ENCODE peak calls at places on chromosomes 6 and 20, in four cellular contexts. C, X, D and R are unnamed samples.

GRCh38 chr6:150565945-150566344 is 33.7 kb upstream of the PLEKHG1 start:
- DNase-seq in C (no peak), D (no peak), X (no peak), R (no peak)

GRCh38 chr6:17280552-17281090 is 540 bp upstream of the RBM24 start:
- DNase-seq in D (peak), X (peak), C (peak), R (no peak)

GRCh38 chr20:48706710-48707339 is 121.0 kb downstream of the PREX1 start:
- DNase-seq in D (no peak), X (peak), C (no peak), R (no peak)

GRCh38 chr6:235763-236360 is 56.4 kb upstream of the DUSP22 start:
- DNase-seq in C (peak), X (no peak), D (no peak), R (peak)

GRCh38 chr6:12203001-12203400 is 87.2 kb upstream of the EDN1 start:
- DNase-seq in C (peak), X (no peak), D (peak), R (peak)

GRCh38 chr6:16319813-16320532 is 81.6 kb downstream of the GMPR start:
- DNase-seq in C (peak), X (peak), D (peak), R (peak)

GRCh38 chr6:2891768-2892170 is 11.3 kb downstream of the SERPINB9 start:
- DNase-seq in D (no peak), X (no peak), C (no peak), R (no peak)

GRCh38 chr6:150937126-150937906 is 71.8 kb downstream of the MTHFD1L start:
- DNase-seq in C (no peak), D (no peak), X (peak), R (no peak)

GRCh38 chr6:154509421-154510143 is 903 bp downstream of the CNKSR3 start:
- DNase-seq in C (peak), D (peak), X (peak), R (peak)

GRCh38 chr6:16241321-16241689 is 2.9 kb downstream of the GMPR start:
- DNase-seq in C (no peak), X (no peak), D (no peak), R (no peak)

GRCh38 chr6:157941101-157941863 is 40.4 kb upstream of the SYNJ2 start:
- DNase-seq in C (no peak), X (no peak), D (no peak), R (no peak)

GRCh38 chr6:166411271-166411670 is 28.5 kb upstream of the MPC1 start:
- DNase-seq in X (peak), D (no peak), C (no peak), R (no peak)

GRCh38 chr6:72621243-72622093 is at the start of gene KCNQ5:
- DNase-seq in C (peak), X (no peak), D (peak), R (peak)
- H3K4me3 ChIP-seq in C (peak), X (peak), D (peak), R (peak)

DNA sequence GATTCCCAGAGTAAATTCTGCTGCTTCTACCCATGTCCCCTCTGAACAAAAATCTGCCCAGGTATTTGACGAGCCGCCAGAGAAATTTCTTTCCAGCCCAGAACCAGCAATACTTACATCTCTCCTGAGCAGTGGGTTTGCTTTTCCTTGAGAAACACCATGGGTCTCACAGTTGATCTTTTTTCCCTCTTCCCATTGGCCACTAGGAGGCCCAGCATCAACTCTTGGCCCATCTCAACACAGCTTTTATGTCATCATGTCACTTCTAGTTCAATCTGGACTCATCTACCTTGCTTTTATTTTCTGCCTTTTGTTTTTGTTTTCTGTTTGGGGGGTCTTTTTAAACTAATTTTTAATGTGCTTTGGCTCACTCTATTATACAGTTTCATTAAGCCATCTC is 18.8 kb downstream of the MAFB start:
- DNase-seq in C (no peak), X (no peak), D (no peak), R (no peak)
- TF ChIP-seq CTCF in C (no peak), X (no peak), D (peak), R (peak)

DNA sequence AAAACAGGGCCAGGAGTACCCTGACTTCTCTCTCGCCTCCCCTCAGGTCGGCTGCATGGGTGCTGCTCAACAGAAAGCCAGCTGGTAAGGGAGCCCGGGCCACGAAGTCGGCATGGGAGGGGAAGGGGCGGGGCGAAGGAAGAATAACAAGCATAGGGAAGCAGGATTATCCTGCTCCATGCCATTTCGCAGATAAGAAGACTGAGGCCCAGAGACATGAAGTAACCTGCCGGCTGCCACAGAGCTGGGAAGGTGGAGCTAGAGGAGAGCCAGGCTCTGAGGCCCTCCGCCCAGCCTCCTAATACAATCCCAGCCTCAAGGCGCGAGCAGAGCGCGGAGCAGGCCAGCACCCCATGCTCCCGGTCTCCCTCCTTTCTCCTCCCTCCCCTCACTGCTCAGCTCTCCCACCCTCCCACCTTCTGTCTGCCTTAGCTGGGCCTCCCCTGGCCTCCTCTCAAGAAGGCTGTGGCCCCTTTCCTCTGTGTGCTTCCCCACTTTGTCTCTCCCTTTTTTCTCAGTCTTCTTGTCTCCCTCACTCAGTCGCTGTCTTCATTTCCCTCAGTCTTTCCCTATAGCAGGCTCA is 13.2 kb upstream of the HMGA1 start:
- DNase-seq in C (no peak), D (no peak), X (peak), R (no peak)
- H3K4me3 ChIP-seq in C (peak), D (no peak), X (peak), R (peak)

DNA sequence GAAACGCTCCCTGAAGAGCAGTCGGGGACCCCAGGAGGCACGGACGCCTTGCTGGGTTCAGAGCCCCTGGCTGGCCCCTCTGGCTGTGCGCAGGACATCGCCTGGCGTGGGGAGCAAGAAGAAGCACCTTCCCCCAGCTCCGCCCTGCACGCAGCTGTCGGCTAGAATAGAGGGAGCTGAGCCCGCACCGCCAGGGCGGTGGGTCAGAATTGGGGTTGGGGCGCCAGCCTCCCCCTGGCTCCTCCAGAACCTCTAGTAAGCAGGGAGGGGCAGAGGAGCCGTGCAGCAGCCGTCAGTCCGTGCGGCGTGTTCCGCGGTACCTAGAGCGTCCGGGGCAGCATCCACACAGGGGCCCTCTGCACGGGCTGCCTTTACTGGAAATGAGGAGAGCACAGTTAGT is 53.2 kb downstream of the KCNQ2 start:
- DNase-seq in C (no peak), D (no peak), X (no peak), R (no peak)
- TF ChIP-seq CTCF in C (no peak), D (no peak), X (no peak), R (no peak)

GRCh38 chr6:137488736-137489409 is 5.3 kb downstream of the OLIG3 start:
- DNase-seq in C (no peak), X (no peak), D (no peak), R (no peak)
- H3K4me3 ChIP-seq in C (no peak), X (peak), D (no peak), R (no peak)

GRCh38 chr6:142901616-142902015 is 43.4 kb downstream of the HIVEP2 start:
- DNase-seq in C (no peak), X (no peak), D (no peak), R (no peak)
- TF ChIP-seq CTCF in C (no peak), X (no peak), D (no peak), R (no peak)